ENCODE peak calls at places on chromosomes 2 and 18, in eight cellular contexts. One of them, this sample, is unnamed.

GRCh38 chr2:28419003-28419704 is 26.5 kb downstream of the FOSL2 start:
- DNase-seq in MM.1S: no peak
- DNase-seq in BE2C: no peak
- DNase-seq in astrocyte of the cerebellum: no peak
- DNase-seq in WTC11: no peak
- DNase-seq in progenitor cell of endocrine pancreas: no peak
- DNase-seq in HCT116: no peak
- DNase-seq in CD4-positive, alpha-beta T cell: peak; percentile 14
- DNase-seq in this sample: no peak

GRCh38 chr2:69767034-69767433 is 25.1 kb downstream of the ANXA4 start:
- DNase-seq in HCT116: no peak
- DNase-seq in CD4-positive, alpha-beta T cell: no peak
- DNase-seq in progenitor cell of endocrine pancreas: no peak
- DNase-seq in astrocyte of the cerebellum: no peak
- DNase-seq in BE2C: no peak
- DNase-seq in WTC11: no peak
- DNase-seq in MM.1S: no peak
- DNase-seq in this sample: no peak

GRCh38 chr18:56799756-56800155 is 148.6 kb downstream of the WDR7 start:
- DNase-seq in BE2C: no peak
- DNase-seq in astrocyte of the cerebellum: no peak
- DNase-seq in MM.1S: no peak
- DNase-seq in HCT116: no peak
- DNase-seq in WTC11: no peak
- DNase-seq in progenitor cell of endocrine pancreas: no peak
- DNase-seq in CD4-positive, alpha-beta T cell: no peak
- DNase-seq in this sample: no peak

GRCh38 chr18:42640160-42640559 is 475.3 kb downstream of the RIT2 start:
- DNase-seq in HCT116: no peak
- DNase-seq in BE2C: no peak
- DNase-seq in MM.1S: no peak
- DNase-seq in astrocyte of the cerebellum: no peak
- DNase-seq in CD4-positive, alpha-beta T cell: no peak
- DNase-seq in progenitor cell of endocrine pancreas: no peak
- DNase-seq in WTC11: no peak
- DNase-seq in this sample: no peak

GRCh38 chr18:66722671-66723070 is 118.8 kb upstream of the CDH19 start:
- DNase-seq in CD4-positive, alpha-beta T cell: no peak
- DNase-seq in MM.1S: no peak
- DNase-seq in HCT116: no peak
- DNase-seq in astrocyte of the cerebellum: no peak
- DNase-seq in BE2C: no peak
- DNase-seq in progenitor cell of endocrine pancreas: no peak
- DNase-seq in WTC11: no peak
- DNase-seq in this sample: no peak

GRCh38 chr2:174971868-174972781 is 33.1 kb downstream of the CHN1 start:
- DNase-seq in astrocyte of the cerebellum: peak; percentile 49
- DNase-seq in progenitor cell of endocrine pancreas: no peak
- DNase-seq in BE2C: peak; percentile 30
- DNase-seq in MM.1S: no peak
- DNase-seq in WTC11: no peak
- DNase-seq in CD4-positive, alpha-beta T cell: no peak
- DNase-seq in HCT116: peak; percentile 21
- DNase-seq in this sample: no peak

GRCh38 chr18:6355789-6356589 is 58.7 kb downstream of the L3MBTL4 start:
- DNase-seq in CD4-positive, alpha-beta T cell: no peak
- DNase-seq in astrocyte of the cerebellum: no peak
- DNase-seq in BE2C: no peak
- DNase-seq in MM.1S: no peak
- DNase-seq in progenitor cell of endocrine pancreas: no peak
- DNase-seq in HCT116: no peak
- DNase-seq in WTC11: no peak
- DNase-seq in this sample: no peak

GRCh38 chr2:190726255-190726654 is 77.4 kb downstream of the NAB1 start:
- DNase-seq in HCT116: no peak
- DNase-seq in WTC11: no peak
- DNase-seq in progenitor cell of endocrine pancreas: no peak
- DNase-seq in BE2C: no peak
- DNase-seq in MM.1S: no peak
- DNase-seq in astrocyte of the cerebellum: no peak
- DNase-seq in CD4-positive, alpha-beta T cell: no peak
- DNase-seq in this sample: no peak

GRCh38 chr2:150107816-150108215 is 379.7 kb downstream of the RND3 start:
- DNase-seq in BE2C: no peak
- DNase-seq in MM.1S: no peak
- DNase-seq in progenitor cell of endocrine pancreas: no peak
- DNase-seq in astrocyte of the cerebellum: no peak
- DNase-seq in WTC11: no peak
- DNase-seq in HCT116: no peak
- DNase-seq in CD4-positive, alpha-beta T cell: no peak
- DNase-seq in this sample: no peak

GRCh38 chr18:60549338-60549960 is 176.9 kb upstream of the MC4R start:
- DNase-seq in astrocyte of the cerebellum: peak; percentile 70
- DNase-seq in CD4-positive, alpha-beta T cell: no peak
- DNase-seq in progenitor cell of endocrine pancreas: no peak
- DNase-seq in WTC11: no peak
- DNase-seq in HCT116: peak; percentile 66
- DNase-seq in MM.1S: peak; percentile 81
- DNase-seq in BE2C: peak; percentile 23
- DNase-seq in this sample: peak; percentile 28

GRCh38 chr2:32484907-32485306 is 128.1 kb downstream of the BIRC6 start:
- DNase-seq in HCT116: peak; percentile 15
- DNase-seq in CD4-positive, alpha-beta T cell: no peak
- DNase-seq in BE2C: no peak
- DNase-seq in MM.1S: no peak
- DNase-seq in WTC11: no peak
- DNase-seq in progenitor cell of endocrine pancreas: no peak
- DNase-seq in astrocyte of the cerebellum: peak; percentile 73
- DNase-seq in this sample: no peak

GRCh38 chr2:1047485-1047884 is 96.8 kb downstream of the SNTG2 start:
- DNase-seq in WTC11: no peak
- DNase-seq in CD4-positive, alpha-beta T cell: no peak
- DNase-seq in astrocyte of the cerebellum: no peak
- DNase-seq in progenitor cell of endocrine pancreas: no peak
- DNase-seq in MM.1S: no peak
- DNase-seq in HCT116: no peak
- DNase-seq in BE2C: no peak
- DNase-seq in this sample: no peak

GRCh38 chr2:224747765-224748164 is 31.6 kb upstream of the CCDC195 start:
- DNase-seq in CD4-positive, alpha-beta T cell: no peak
- DNase-seq in astrocyte of the cerebellum: no peak
- DNase-seq in MM.1S: no peak
- DNase-seq in progenitor cell of endocrine pancreas: no peak
- DNase-seq in BE2C: no peak
- DNase-seq in HCT116: no peak
- DNase-seq in WTC11: no peak
- DNase-seq in this sample: no peak

GRCh38 chr2:134621939-134622705 is 96.7 kb downstream of the TMEM163 start:
- DNase-seq in progenitor cell of endocrine pancreas: no peak
- DNase-seq in MM.1S: peak; percentile 80
- DNase-seq in CD4-positive, alpha-beta T cell: no peak
- DNase-seq in astrocyte of the cerebellum: peak; percentile 46
- DNase-seq in HCT116: no peak
- DNase-seq in WTC11: no peak
- DNase-seq in BE2C: no peak
- DNase-seq in this sample: no peak

GRCh38 chr2:20665261-20666113 is 1.5 kb upstream of the GDF7 start:
- DNase-seq in progenitor cell of endocrine pancreas: no peak
- DNase-seq in BE2C: no peak
- DNase-seq in astrocyte of the cerebellum: no peak
- DNase-seq in CD4-positive, alpha-beta T cell: no peak
- DNase-seq in WTC11: peak; percentile 44
- DNase-seq in HCT116: no peak
- DNase-seq in MM.1S: no peak
- DNase-seq in this sample: no peak

DNA sequence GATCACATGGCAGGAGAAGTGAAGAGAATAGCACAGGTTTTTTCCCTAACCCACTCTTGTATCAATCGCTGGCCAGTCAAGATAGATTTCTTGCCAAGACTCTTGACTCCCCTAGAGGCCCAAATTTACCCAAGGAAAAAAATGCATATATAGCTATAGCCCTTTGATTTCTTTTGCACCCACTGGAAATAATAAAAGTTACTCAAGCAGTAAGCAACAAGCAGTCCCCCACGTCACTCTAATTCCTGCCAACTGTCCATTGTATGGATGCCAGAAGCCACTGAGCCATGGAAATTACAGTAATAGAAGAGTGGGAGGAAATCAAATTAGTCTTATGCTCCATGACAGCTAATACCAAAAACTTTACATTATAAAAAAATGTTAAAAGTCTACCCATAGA is 125.3 kb upstream of the SLC39A10 start:
- DNase-seq in WTC11: no peak
- DNase-seq in HCT116: no peak
- DNase-seq in astrocyte of the cerebellum: peak; percentile 87
- DNase-seq in CD4-positive, alpha-beta T cell: no peak
- DNase-seq in BE2C: peak; percentile 39
- DNase-seq in progenitor cell of endocrine pancreas: no peak
- DNase-seq in MM.1S: no peak
- DNase-seq in this sample: no peak
- TF ChIP-seq CTCF in WTC11: no peak
- TF ChIP-seq CTCF in HCT116: no peak
- TF ChIP-seq CTCF in astrocyte of the cerebellum: peak; percentile 32
- TF ChIP-seq CTCF in CD4-positive, alpha-beta T cell: no peak
- TF ChIP-seq CTCF in BE2C: no peak
- TF ChIP-seq CTCF in progenitor cell of endocrine pancreas: no peak
- TF ChIP-seq CTCF in MM.1S: no peak
- TF ChIP-seq CTCF in this sample: no peak

DNA sequence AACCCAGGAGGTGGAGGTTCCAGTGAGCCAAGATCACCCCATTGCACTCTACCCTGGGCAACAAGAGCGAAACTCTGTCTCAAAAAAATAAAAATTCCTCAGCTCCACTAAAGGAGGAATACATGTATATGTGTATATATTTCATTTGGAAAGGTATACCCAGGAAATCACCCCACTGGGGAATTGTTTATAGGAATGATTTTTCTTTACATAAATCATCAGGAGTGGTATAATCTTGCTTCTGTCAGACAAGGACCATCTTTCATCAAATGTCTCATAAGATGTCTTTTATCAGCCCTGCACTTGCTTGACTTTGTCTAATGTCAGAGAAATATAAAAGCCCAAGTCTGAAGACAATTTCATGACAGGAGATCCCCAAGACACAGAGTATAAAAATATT is 709.1 kb downstream of the LRRTM4 start:
- DNase-seq in astrocyte of the cerebellum: no peak
- DNase-seq in CD4-positive, alpha-beta T cell: no peak
- DNase-seq in HCT116: no peak
- DNase-seq in MM.1S: no peak
- DNase-seq in progenitor cell of endocrine pancreas: no peak
- DNase-seq in WTC11: no peak
- DNase-seq in BE2C: no peak
- DNase-seq in this sample: no peak
- TF ChIP-seq CTCF in astrocyte of the cerebellum: no peak
- TF ChIP-seq CTCF in CD4-positive, alpha-beta T cell: no peak
- TF ChIP-seq CTCF in HCT116: no peak
- TF ChIP-seq CTCF in MM.1S: no peak
- TF ChIP-seq CTCF in progenitor cell of endocrine pancreas: no peak
- TF ChIP-seq CTCF in WTC11: no peak
- TF ChIP-seq CTCF in BE2C: no peak
- TF ChIP-seq CTCF in this sample: no peak

GRCh38 chr2:37982847-37983246 is 57.8 kb downstream of the RMDN2 start:
- DNase-seq in progenitor cell of endocrine pancreas: no peak
- DNase-seq in CD4-positive, alpha-beta T cell: no peak
- DNase-seq in astrocyte of the cerebellum: no peak
- DNase-seq in WTC11: no peak
- DNase-seq in HCT116: no peak
- DNase-seq in MM.1S: no peak
- DNase-seq in BE2C: no peak
- DNase-seq in this sample: no peak

GRCh38 chr2:37985333-37985732 is 60.2 kb downstream of the RMDN2 start:
- DNase-seq in CD4-positive, alpha-beta T cell: no peak
- DNase-seq in progenitor cell of endocrine pancreas: no peak
- DNase-seq in HCT116: no peak
- DNase-seq in astrocyte of the cerebellum: peak; percentile 46
- DNase-seq in WTC11: no peak
- DNase-seq in MM.1S: no peak
- DNase-seq in BE2C: no peak
- DNase-seq in this sample: no peak

GRCh38 chr2:37983719-37984118 is 58.6 kb downstream of the RMDN2 start:
- DNase-seq in MM.1S: no peak
- DNase-seq in CD4-positive, alpha-beta T cell: no peak
- DNase-seq in astrocyte of the cerebellum: no peak
- DNase-seq in BE2C: no peak
- DNase-seq in WTC11: no peak
- DNase-seq in HCT116: no peak
- DNase-seq in progenitor cell of endocrine pancreas: no peak
- DNase-seq in this sample: no peak

GRCh38 chr2:37984176-37984575 is 59.1 kb downstream of the RMDN2 start:
- DNase-seq in progenitor cell of endocrine pancreas: no peak
- DNase-seq in HCT116: no peak
- DNase-seq in MM.1S: no peak
- DNase-seq in WTC11: no peak
- DNase-seq in BE2C: no peak
- DNase-seq in CD4-positive, alpha-beta T cell: no peak
- DNase-seq in astrocyte of the cerebellum: no peak
- DNase-seq in this sample: no peak

DNA sequence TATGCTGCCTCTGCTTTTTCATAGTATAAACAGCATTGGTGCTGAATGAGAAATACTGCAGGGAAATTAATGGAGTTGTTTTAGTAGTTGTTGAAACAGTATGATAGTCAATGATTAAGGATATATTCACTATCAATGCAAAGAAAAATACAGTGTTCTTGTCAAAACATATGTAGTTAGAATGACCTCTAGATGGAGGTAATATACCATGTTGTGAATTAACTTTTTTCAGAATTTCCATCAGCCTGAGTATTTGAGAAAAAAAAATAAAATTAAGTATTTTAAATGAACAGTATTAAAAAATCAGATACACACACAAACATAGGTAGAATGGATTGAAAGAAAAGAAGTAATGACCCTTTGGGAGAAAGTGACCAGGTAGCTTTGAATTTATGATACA is 59.5 kb downstream of the RMDN2 start:
- DNase-seq in BE2C: no peak
- DNase-seq in progenitor cell of endocrine pancreas: no peak
- DNase-seq in WTC11: no peak
- DNase-seq in MM.1S: no peak
- DNase-seq in CD4-positive, alpha-beta T cell: no peak
- DNase-seq in HCT116: no peak
- DNase-seq in astrocyte of the cerebellum: no peak
- DNase-seq in this sample: no peak
- TF ChIP-seq CTCF in BE2C: no peak
- TF ChIP-seq CTCF in progenitor cell of endocrine pancreas: no peak
- TF ChIP-seq CTCF in WTC11: no peak
- TF ChIP-seq CTCF in MM.1S: no peak
- TF ChIP-seq CTCF in CD4-positive, alpha-beta T cell: no peak
- TF ChIP-seq CTCF in HCT116: peak; percentile 32
- TF ChIP-seq CTCF in astrocyte of the cerebellum: no peak
- TF ChIP-seq CTCF in this sample: no peak

DNA sequence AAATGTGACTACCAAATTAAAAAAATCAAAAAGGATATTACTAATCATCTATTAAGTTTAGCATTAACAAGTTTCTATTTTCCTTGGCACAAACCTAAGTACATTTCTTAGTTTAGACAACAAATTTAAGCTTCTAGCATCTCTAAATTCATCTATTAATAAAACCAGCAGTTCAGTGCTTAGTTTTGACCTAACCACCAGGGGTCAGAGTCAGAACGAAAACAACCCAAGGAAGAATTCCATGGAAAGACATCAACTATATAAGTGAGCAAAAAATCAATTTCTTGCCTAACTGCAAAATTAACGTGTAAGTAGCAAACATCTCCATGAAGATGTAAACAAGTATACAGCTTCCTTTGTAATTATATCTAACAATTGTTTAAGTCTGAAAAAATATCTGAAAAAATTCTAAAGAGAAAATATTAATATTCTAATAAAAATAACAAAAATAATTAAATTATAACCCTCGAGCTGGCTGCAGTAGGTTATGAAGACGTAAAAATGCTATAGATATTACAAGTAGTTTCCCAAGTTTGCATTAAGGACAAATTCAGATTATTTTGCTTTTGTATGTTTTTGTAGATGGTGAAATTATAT is 83.7 kb downstream of the CERKL start:
- DNase-seq in HCT116: peak; percentile 54
- DNase-seq in astrocyte of the cerebellum: peak; percentile 15
- DNase-seq in CD4-positive, alpha-beta T cell: no peak
- DNase-seq in WTC11: no peak
- DNase-seq in progenitor cell of endocrine pancreas: no peak
- DNase-seq in MM.1S: peak; percentile 49
- DNase-seq in BE2C: no peak
- DNase-seq in this sample: no peak
- TF ChIP-seq CTCF in HCT116: peak; percentile 68
- TF ChIP-seq CTCF in astrocyte of the cerebellum: peak; percentile 53
- TF ChIP-seq CTCF in CD4-positive, alpha-beta T cell: no peak
- TF ChIP-seq CTCF in WTC11: no peak
- TF ChIP-seq CTCF in progenitor cell of endocrine pancreas: peak; percentile 74
- TF ChIP-seq CTCF in MM.1S: peak; percentile 61
- TF ChIP-seq CTCF in BE2C: peak; percentile 37
- TF ChIP-seq CTCF in this sample: peak; percentile 73

This sample was measured in neural crest cell.